ENCODE peak calls at places on chromosomes 4 and X, in five cellular contexts. B, D, A, R and Z are unnamed samples. For H3K27me3, the result is how much of the 10 kb centered on the place peaks cover.

GRCh38 chrX:7709845-7710244 is 133.1 kb upstream of the VCX start:
- DNase-seq in B (no peak), D (no peak), A (no peak), R (no peak), Z (no peak)

GRCh38 chr4:145179201-145179860 is 1.1 kb downstream of the OTUD4 start:
- DNase-seq in B (peak), D (peak), A (peak), R (peak), Z (no peak)

GRCh38 chrX:15418707-15419181 is 34.5 kb upstream of the VEGFD start:
- DNase-seq in B (no peak), D (no peak), A (no peak), R (no peak), Z (no peak)

GRCh38 chr4:85147481-85148076 is 181.1 kb upstream of the WDFY3 start:
- DNase-seq in B (peak), D (no peak), A (no peak), R (peak), Z (peak)

GRCh38 chr4:4386296-4386735 is 586 bp upstream of the NSG1 start:
- DNase-seq in B (no peak), D (no peak), A (no peak), R (no peak), Z (no peak)

GRCh38 chr4:24476209-24476781 is 108.1 kb downstream of the DHX15 start:
- DNase-seq in B (no peak), D (no peak), A (no peak), R (no peak), Z (no peak)

GRCh38 chr4:71126719-71127118 is 133.3 kb downstream of the DCK start:
- DNase-seq in B (no peak), D (no peak), A (no peak), R (no peak), Z (no peak)

GRCh38 chr4:156347412-156348075 is 393.9 kb upstream of the CTSO start:
- DNase-seq in B (no peak), D (no peak), A (no peak), R (no peak), Z (no peak)

GRCh38 chrX:38968817-38969216 is 167.6 kb downstream of the MID1IP1 start:
- DNase-seq in B (no peak), D (no peak), A (no peak), R (no peak), Z (no peak)

GRCh38 chr4:8858188-8858924 is 13.3 kb downstream of the HMX1 start:
- DNase-seq in B (no peak), D (no peak), A (no peak), R (no peak), Z (no peak)
- H3K27me3 ChIP-seq in B (under half), D (half or more), A (under half), R (half or more), Z (under half)

GRCh38 chr4:51885371-51885770 is 42.4 kb downstream of the DCUN1D4 start:
- DNase-seq in B (no peak), D (no peak), A (no peak), R (no peak), Z (no peak)

GRCh38 chr4:51884606-51885005 is 41.7 kb downstream of the DCUN1D4 start:
- DNase-seq in B (no peak), D (no peak), A (no peak), R (no peak), Z (no peak)

GRCh38 chr4:51880016-51880915 is 37.3 kb downstream of the DCUN1D4 start:
- DNase-seq in B (no peak), D (no peak), A (no peak), R (no peak), Z (no peak)

GRCh38 chr4:51884055-51884454 is 41.1 kb downstream of the DCUN1D4 start:
- DNase-seq in B (no peak), D (no peak), A (no peak), R (no peak), Z (no peak)
- H3K27ac ChIP-seq in B (no peak), D (no peak), A (no peak), R (no peak), Z (no peak)

GRCh38 chrX:115183980-115184379 is 5.2 kb upstream of the RBMXL3 start:
- DNase-seq in B (no peak), D (no peak), A (no peak), R (no peak), Z (no peak)

GRCh38 chrX:115173181-115173580 is 16.0 kb upstream of the RBMXL3 start:
- DNase-seq in B (no peak), D (no peak), A (no peak), R (no peak), Z (no peak)

GRCh38 chrX:115174548-115174947 is 14.7 kb upstream of the RBMXL3 start:
- DNase-seq in B (no peak), D (no peak), A (no peak), R (no peak), Z (no peak)

GRCh38 chrX:115177941-115178340 is 11.3 kb upstream of the RBMXL3 start:
- DNase-seq in B (no peak), D (no peak), A (no peak), R (no peak), Z (no peak)

GRCh38 chrX:115178473-115178872 is 10.7 kb upstream of the RBMXL3 start:
- DNase-seq in B (no peak), D (no peak), A (no peak), R (no peak), Z (no peak)
- H3K27me3 ChIP-seq in B (under half), D (under half), A (under half), R (under half), Z (under half)

GRCh38 chr4:39617534-39617933 is 21.1 kb downstream of the SMIM14 start:
- DNase-seq in B (no peak), D (no peak), A (no peak), R (no peak), Z (no peak)
- H3K27ac ChIP-seq in B (no peak), D (no peak), A (no peak), R (no peak), Z (no peak)